ENCODE peak calls at places on chromosomes 13 and 19, in eight cellular contexts. One of them, this sample, is unnamed.

GRCh38 chr19:37920591-37921450 is 13.8 kb downstream of the SIPA1L3 start:
- DNase-seq in GM20000: no peak
- DNase-seq in activated naive CD8-positive, alpha-beta T cell treated with anti-CD3 and anti-CD28 coated beads, Interleukin-2, amount 50 U/mL, for 24 hours: no peak
- DNase-seq in stimulated activated CD4-positive, alpha-beta T cell treated with anti-CD3 and anti-CD28 coated beads, Interleukin-1b, Interleukin-23, amount 100 ng/mL, for 48 hours: no peak
- DNase-seq in iris pigment epithelial cell: no peak
- DNase-seq in aorta: no peak
- DNase-seq in NCI-H1092 treated with DMSO at 0.1 percent for 48 hours: peak; percentile 5
- DNase-seq in mesendoderm: no peak
- DNase-seq in this sample: no peak

GRCh38 chr13:64397699-64398098 is 2832.4 kb downstream of the PCDH9 start:
- DNase-seq in stimulated activated CD4-positive, alpha-beta T cell treated with anti-CD3 and anti-CD28 coated beads, Interleukin-1b, Interleukin-23, amount 100 ng/mL, for 48 hours: no peak
- DNase-seq in NCI-H1092 treated with DMSO at 0.1 percent for 48 hours: no peak
- DNase-seq in activated naive CD8-positive, alpha-beta T cell treated with anti-CD3 and anti-CD28 coated beads, Interleukin-2, amount 50 U/mL, for 24 hours: no peak
- DNase-seq in aorta: no peak
- DNase-seq in GM20000: no peak
- DNase-seq in iris pigment epithelial cell: peak; percentile 17
- DNase-seq in mesendoderm: no peak
- DNase-seq in this sample: no peak

GRCh38 chr13:77523834-77524728 is 11.4 kb upstream of the SCEL start:
- DNase-seq in aorta: no peak
- DNase-seq in mesendoderm: no peak
- DNase-seq in activated naive CD8-positive, alpha-beta T cell treated with anti-CD3 and anti-CD28 coated beads, Interleukin-2, amount 50 U/mL, for 24 hours: no peak
- DNase-seq in GM20000: no peak
- DNase-seq in stimulated activated CD4-positive, alpha-beta T cell treated with anti-CD3 and anti-CD28 coated beads, Interleukin-1b, Interleukin-23, amount 100 ng/mL, for 48 hours: no peak
- DNase-seq in NCI-H1092 treated with DMSO at 0.1 percent for 48 hours: no peak
- DNase-seq in iris pigment epithelial cell: no peak
- DNase-seq in this sample: no peak

GRCh38 chr19:34677386-34678084 is at the start of gene ZNF302:
- DNase-seq in stimulated activated CD4-positive, alpha-beta T cell treated with anti-CD3 and anti-CD28 coated beads, Interleukin-1b, Interleukin-23, amount 100 ng/mL, for 48 hours: peak; percentile 96
- DNase-seq in aorta: peak; percentile 98
- DNase-seq in iris pigment epithelial cell: peak; percentile 99
- DNase-seq in NCI-H1092 treated with DMSO at 0.1 percent for 48 hours: peak; percentile 93
- DNase-seq in GM20000: peak; percentile 94
- DNase-seq in mesendoderm: peak; percentile 99
- DNase-seq in activated naive CD8-positive, alpha-beta T cell treated with anti-CD3 and anti-CD28 coated beads, Interleukin-2, amount 50 U/mL, for 24 hours: peak; percentile 96
- DNase-seq in this sample: peak; percentile 98

GRCh38 chr19:6677924-6678689 is 8.1 kb upstream of the TNFSF14 start:
- DNase-seq in stimulated activated CD4-positive, alpha-beta T cell treated with anti-CD3 and anti-CD28 coated beads, Interleukin-1b, Interleukin-23, amount 100 ng/mL, for 48 hours: peak; percentile 69
- DNase-seq in NCI-H1092 treated with DMSO at 0.1 percent for 48 hours: no peak
- DNase-seq in aorta: peak; percentile 78
- DNase-seq in activated naive CD8-positive, alpha-beta T cell treated with anti-CD3 and anti-CD28 coated beads, Interleukin-2, amount 50 U/mL, for 24 hours: peak; percentile 78
- DNase-seq in iris pigment epithelial cell: peak; percentile 36
- DNase-seq in GM20000: peak; percentile 66
- DNase-seq in mesendoderm: peak; percentile 76
- DNase-seq in this sample: no peak

GRCh38 chr13:33524086-33524485 is 238.5 kb upstream of the STARD13 start:
- DNase-seq in NCI-H1092 treated with DMSO at 0.1 percent for 48 hours: no peak
- DNase-seq in stimulated activated CD4-positive, alpha-beta T cell treated with anti-CD3 and anti-CD28 coated beads, Interleukin-1b, Interleukin-23, amount 100 ng/mL, for 48 hours: no peak
- DNase-seq in mesendoderm: no peak
- DNase-seq in activated naive CD8-positive, alpha-beta T cell treated with anti-CD3 and anti-CD28 coated beads, Interleukin-2, amount 50 U/mL, for 24 hours: no peak
- DNase-seq in iris pigment epithelial cell: peak; percentile 89
- DNase-seq in aorta: no peak
- DNase-seq in GM20000: no peak
- DNase-seq in this sample: no peak

GRCh38 chr13:83810136-83810535 is 72.1 kb downstream of the SLITRK1 start:
- DNase-seq in stimulated activated CD4-positive, alpha-beta T cell treated with anti-CD3 and anti-CD28 coated beads, Interleukin-1b, Interleukin-23, amount 100 ng/mL, for 48 hours: no peak
- DNase-seq in NCI-H1092 treated with DMSO at 0.1 percent for 48 hours: no peak
- DNase-seq in iris pigment epithelial cell: no peak
- DNase-seq in GM20000: no peak
- DNase-seq in aorta: no peak
- DNase-seq in activated naive CD8-positive, alpha-beta T cell treated with anti-CD3 and anti-CD28 coated beads, Interleukin-2, amount 50 U/mL, for 24 hours: no peak
- DNase-seq in mesendoderm: no peak
- DNase-seq in this sample: no peak

GRCh38 chr19:51166846-51167490 is 24.9 kb downstream of the SIGLEC7 start:
- DNase-seq in aorta: no peak
- DNase-seq in iris pigment epithelial cell: no peak
- DNase-seq in GM20000: peak; percentile 61
- DNase-seq in mesendoderm: no peak
- DNase-seq in activated naive CD8-positive, alpha-beta T cell treated with anti-CD3 and anti-CD28 coated beads, Interleukin-2, amount 50 U/mL, for 24 hours: peak; percentile 40
- DNase-seq in stimulated activated CD4-positive, alpha-beta T cell treated with anti-CD3 and anti-CD28 coated beads, Interleukin-1b, Interleukin-23, amount 100 ng/mL, for 48 hours: no peak
- DNase-seq in NCI-H1092 treated with DMSO at 0.1 percent for 48 hours: no peak
- DNase-seq in this sample: no peak

GRCh38 chr19:6693681-6694080 is 23.7 kb upstream of the TNFSF14 start:
- DNase-seq in aorta: peak; percentile 68
- DNase-seq in GM20000: no peak
- DNase-seq in iris pigment epithelial cell: no peak
- DNase-seq in stimulated activated CD4-positive, alpha-beta T cell treated with anti-CD3 and anti-CD28 coated beads, Interleukin-1b, Interleukin-23, amount 100 ng/mL, for 48 hours: peak; percentile 40
- DNase-seq in activated naive CD8-positive, alpha-beta T cell treated with anti-CD3 and anti-CD28 coated beads, Interleukin-2, amount 50 U/mL, for 24 hours: no peak
- DNase-seq in NCI-H1092 treated with DMSO at 0.1 percent for 48 hours: no peak
- DNase-seq in mesendoderm: no peak
- DNase-seq in this sample: no peak

GRCh38 chr19:12792048-12792852 is 964 bp downstream of the JUNB start:
- DNase-seq in mesendoderm: peak; percentile 84
- DNase-seq in stimulated activated CD4-positive, alpha-beta T cell treated with anti-CD3 and anti-CD28 coated beads, Interleukin-1b, Interleukin-23, amount 100 ng/mL, for 48 hours: peak; percentile 84
- DNase-seq in activated naive CD8-positive, alpha-beta T cell treated with anti-CD3 and anti-CD28 coated beads, Interleukin-2, amount 50 U/mL, for 24 hours: peak; percentile 80
- DNase-seq in NCI-H1092 treated with DMSO at 0.1 percent for 48 hours: peak; percentile 64
- DNase-seq in iris pigment epithelial cell: peak; percentile 53
- DNase-seq in aorta: peak; percentile 88
- DNase-seq in GM20000: peak; percentile 62
- DNase-seq in this sample: peak; percentile 78

GRCh38 chr13:99119686-99120085 is 81.0 kb upstream of the UBAC2 start:
- DNase-seq in aorta: no peak
- DNase-seq in stimulated activated CD4-positive, alpha-beta T cell treated with anti-CD3 and anti-CD28 coated beads, Interleukin-1b, Interleukin-23, amount 100 ng/mL, for 48 hours: peak; percentile 56
- DNase-seq in iris pigment epithelial cell: no peak
- DNase-seq in activated naive CD8-positive, alpha-beta T cell treated with anti-CD3 and anti-CD28 coated beads, Interleukin-2, amount 50 U/mL, for 24 hours: peak; percentile 16
- DNase-seq in NCI-H1092 treated with DMSO at 0.1 percent for 48 hours: no peak
- DNase-seq in GM20000: no peak
- DNase-seq in mesendoderm: peak; percentile 24
- DNase-seq in this sample: no peak

GRCh38 chr19:40214936-40215335 is 3.2 kb downstream of the TTC9B start:
- DNase-seq in iris pigment epithelial cell: no peak
- DNase-seq in activated naive CD8-positive, alpha-beta T cell treated with anti-CD3 and anti-CD28 coated beads, Interleukin-2, amount 50 U/mL, for 24 hours: no peak
- DNase-seq in mesendoderm: no peak
- DNase-seq in aorta: no peak
- DNase-seq in stimulated activated CD4-positive, alpha-beta T cell treated with anti-CD3 and anti-CD28 coated beads, Interleukin-1b, Interleukin-23, amount 100 ng/mL, for 48 hours: no peak
- DNase-seq in NCI-H1092 treated with DMSO at 0.1 percent for 48 hours: no peak
- DNase-seq in GM20000: no peak
- DNase-seq in this sample: no peak

GRCh38 chr13:27599096-27599495 is 21.2 kb downstream of the LNX2 start:
- DNase-seq in activated naive CD8-positive, alpha-beta T cell treated with anti-CD3 and anti-CD28 coated beads, Interleukin-2, amount 50 U/mL, for 24 hours: no peak
- DNase-seq in stimulated activated CD4-positive, alpha-beta T cell treated with anti-CD3 and anti-CD28 coated beads, Interleukin-1b, Interleukin-23, amount 100 ng/mL, for 48 hours: no peak
- DNase-seq in aorta: no peak
- DNase-seq in NCI-H1092 treated with DMSO at 0.1 percent for 48 hours: no peak
- DNase-seq in mesendoderm: no peak
- DNase-seq in GM20000: no peak
- DNase-seq in iris pigment epithelial cell: no peak
- DNase-seq in this sample: no peak